ENCODE peak calls at places on chromosomes 12 and 14, in six cellular contexts. One of them, this sample, is unnamed.
A peak's percentile ranks its signal among the peaks of the same experiment; 100 is the strongest.

GRCh38 chr12:124456652-124457152 is 110.7 kb downstream of the NCOR2 start:
- DNase-seq in uterus: no peak
- DNase-seq in testis: no peak
- DNase-seq in fibroblast of lung: no peak
- DNase-seq in hepatocyte: no peak
- DNase-seq in colonic mucosa: peak; percentile 49
- DNase-seq in this sample: peak; percentile 51

GRCh38 chr12:30219047-30219446 is 435.3 kb upstream of the TMTC1 start:
- DNase-seq in testis: no peak
- DNase-seq in hepatocyte: no peak
- DNase-seq in fibroblast of lung: no peak
- DNase-seq in uterus: no peak
- DNase-seq in colonic mucosa: no peak
- DNase-seq in this sample: no peak

GRCh38 chr12:55712700-55713415 is 3.0 kb upstream of the BLOC1S1 start:
- DNase-seq in testis: no peak
- DNase-seq in fibroblast of lung: no peak
- DNase-seq in uterus: no peak
- DNase-seq in colonic mucosa: no peak
- DNase-seq in hepatocyte: no peak
- DNase-seq in this sample: no peak

GRCh38 chr12:56801661-56802622 is 38.8 kb downstream of the HSD17B6 start:
- DNase-seq in testis: no peak
- DNase-seq in uterus: no peak
- DNase-seq in colonic mucosa: no peak
- DNase-seq in hepatocyte: no peak
- DNase-seq in fibroblast of lung: no peak
- DNase-seq in this sample: no peak

GRCh38 chr12:52082988-52083637 is 3.6 kb downstream of the SMIM41 start:
- DNase-seq in colonic mucosa: peak; percentile 64
- DNase-seq in fibroblast of lung: peak; percentile 73
- DNase-seq in uterus: no peak
- DNase-seq in hepatocyte: peak; percentile 71
- DNase-seq in testis: peak; percentile 55
- DNase-seq in this sample: peak; percentile 42

GRCh38 chr12:56768424-56768823 is 5.3 kb downstream of the HSD17B6 start:
- DNase-seq in colonic mucosa: no peak
- DNase-seq in uterus: no peak
- DNase-seq in testis: no peak
- DNase-seq in hepatocyte: no peak
- DNase-seq in fibroblast of lung: no peak
- DNase-seq in this sample: no peak

GRCh38 chr14:99601301-99601945 is 2.6 kb downstream of the CCDC85C start:
- DNase-seq in fibroblast of lung: no peak
- DNase-seq in colonic mucosa: peak; percentile 58
- DNase-seq in hepatocyte: peak; percentile 55
- DNase-seq in uterus: no peak
- DNase-seq in testis: peak; percentile 79
- DNase-seq in this sample: no peak

GRCh38 chr12:92928431-92928961 is 599 bp downstream of the EEA1 start:
- DNase-seq in testis: peak; percentile 32
- DNase-seq in uterus: peak; percentile 34
- DNase-seq in colonic mucosa: peak; percentile 46
- DNase-seq in fibroblast of lung: peak; percentile 12
- DNase-seq in hepatocyte: peak; percentile 71
- DNase-seq in this sample: peak; percentile 20

GRCh38 chr12:31589582-31589895 is 1.4 kb downstream of the DENND5B start:
- DNase-seq in fibroblast of lung: no peak
- DNase-seq in colonic mucosa: no peak
- DNase-seq in uterus: no peak
- DNase-seq in testis: no peak
- DNase-seq in hepatocyte: no peak
- DNase-seq in this sample: no peak

GRCh38 chr12:32158525-32158924 is 51.9 kb downstream of the BICD1 start:
- DNase-seq in colonic mucosa: no peak
- DNase-seq in testis: no peak
- DNase-seq in hepatocyte: no peak
- DNase-seq in fibroblast of lung: no peak
- DNase-seq in uterus: no peak
- DNase-seq in this sample: no peak

GRCh38 chr12:64696065-64696741 is 63.0 kb downstream of the GNS start:
- DNase-seq in testis: no peak
- DNase-seq in colonic mucosa: no peak
- DNase-seq in uterus: no peak
- DNase-seq in fibroblast of lung: peak; percentile 66
- DNase-seq in hepatocyte: peak; percentile 37
- DNase-seq in this sample: no peak

GRCh38 chr12:64699504-64700115 is 59.6 kb downstream of the GNS start:
- DNase-seq in colonic mucosa: no peak
- DNase-seq in testis: no peak
- DNase-seq in fibroblast of lung: no peak
- DNase-seq in uterus: no peak
- DNase-seq in hepatocyte: no peak
- DNase-seq in this sample: no peak

GRCh38 chr12:64706366-64706765 is 52.8 kb downstream of the GNS start:
- DNase-seq in colonic mucosa: no peak
- DNase-seq in fibroblast of lung: no peak
- DNase-seq in hepatocyte: no peak
- DNase-seq in testis: no peak
- DNase-seq in uterus: no peak
- DNase-seq in this sample: no peak

GRCh38 chr12:64700532-64700931 is 58.7 kb downstream of the GNS start:
- DNase-seq in colonic mucosa: no peak
- DNase-seq in testis: no peak
- DNase-seq in hepatocyte: no peak
- DNase-seq in uterus: no peak
- DNase-seq in fibroblast of lung: no peak
- DNase-seq in this sample: no peak

GRCh38 chr12:64701283-64701682 is 57.9 kb downstream of the GNS start:
- DNase-seq in testis: no peak
- DNase-seq in colonic mucosa: no peak
- DNase-seq in hepatocyte: no peak
- DNase-seq in uterus: no peak
- DNase-seq in fibroblast of lung: no peak
- DNase-seq in this sample: no peak
- H3K36me3 ChIP-seq in testis: no peaks in the 10 kb centered on the region
- H3K36me3 ChIP-seq in colonic mucosa: no peaks in the 10 kb centered on the region
- H3K36me3 ChIP-seq in hepatocyte: no peaks in the 10 kb centered on the region
- H3K36me3 ChIP-seq in uterus: no peaks in the 10 kb centered on the region
- H3K36me3 ChIP-seq in fibroblast of lung: no peaks in the 10 kb centered on the region
- H3K36me3 ChIP-seq in this sample: peaks cover 5% of the 10 kb centered on the region

GRCh38 chr14:54589076-54589475 is 22.1 kb downstream of the SAMD4A start:
- DNase-seq in testis: no peak
- DNase-seq in fibroblast of lung: no peak
- DNase-seq in uterus: no peak
- DNase-seq in hepatocyte: no peak
- DNase-seq in colonic mucosa: no peak
- DNase-seq in this sample: no peak
- H3K27ac ChIP-seq in testis: no peak overlapping the region
- H3K27ac ChIP-seq in fibroblast of lung: peak overlapping the region; percentile 46
- H3K27ac ChIP-seq in uterus: no peak overlapping the region
- H3K27ac ChIP-seq in hepatocyte: no peak overlapping the region
- H3K27ac ChIP-seq in colonic mucosa: no peak overlapping the region
- H3K27ac ChIP-seq in this sample: no peak overlapping the region

GRCh38 chr12:109557200-109557599 is 16.1 kb downstream of the MMAB start:
- DNase-seq in fibroblast of lung: no peak
- DNase-seq in testis: no peak
- DNase-seq in uterus: no peak
- DNase-seq in colonic mucosa: no peak
- DNase-seq in hepatocyte: no peak
- DNase-seq in this sample: no peak
- TF ChIP-seq CTCF in fibroblast of lung: no peak
- TF ChIP-seq CTCF in testis: no peak
- TF ChIP-seq CTCF in uterus: no peak
- TF ChIP-seq CTCF in colonic mucosa: no peak
- TF ChIP-seq CTCF in hepatocyte: no peak
- TF ChIP-seq CTCF in this sample: no peak

GRCh38 chr12:111673503-111673902 is 12.3 kb downstream of the BRAP start:
- DNase-seq in testis: no peak
- DNase-seq in hepatocyte: peak; percentile 32
- DNase-seq in colonic mucosa: no peak
- DNase-seq in fibroblast of lung: peak; percentile 65
- DNase-seq in uterus: no peak
- DNase-seq in this sample: no peak
- H3K36me3 ChIP-seq in testis: no peaks in the 10 kb centered on the region
- H3K36me3 ChIP-seq in hepatocyte: no peaks in the 10 kb centered on the region
- H3K36me3 ChIP-seq in colonic mucosa: peaks cover 19% of the 10 kb centered on the region
- H3K36me3 ChIP-seq in fibroblast of lung: peaks cover 8% of the 10 kb centered on the region
- H3K36me3 ChIP-seq in uterus: no peaks in the 10 kb centered on the region
- H3K36me3 ChIP-seq in this sample: peaks cover 39% of the 10 kb centered on the region

GRCh38 chr12:114671664-114672476 is 12.1 kb downstream of the TBX3 start:
- DNase-seq in uterus: peak; percentile 86
- DNase-seq in testis: no peak
- DNase-seq in hepatocyte: peak; percentile 75
- DNase-seq in fibroblast of lung: peak; percentile 77
- DNase-seq in colonic mucosa: no peak
- DNase-seq in this sample: no peak

GRCh38 chr12:114672817-114673168 is 11.2 kb downstream of the TBX3 start:
- DNase-seq in colonic mucosa: no peak
- DNase-seq in uterus: no peak
- DNase-seq in fibroblast of lung: no peak
- DNase-seq in testis: no peak
- DNase-seq in hepatocyte: peak; percentile 46
- DNase-seq in this sample: no peak

GRCh38 chr12:114674201-114675047 is 9.6 kb downstream of the TBX3 start:
- DNase-seq in testis: no peak
- DNase-seq in fibroblast of lung: peak; percentile 70
- DNase-seq in colonic mucosa: no peak
- DNase-seq in uterus: no peak
- DNase-seq in hepatocyte: peak; percentile 41
- DNase-seq in this sample: no peak

GRCh38 chr12:114671321-114671663 is 12.7 kb downstream of the TBX3 start:
- DNase-seq in testis: no peak
- DNase-seq in colonic mucosa: no peak
- DNase-seq in hepatocyte: no peak
- DNase-seq in uterus: no peak
- DNase-seq in fibroblast of lung: peak; percentile 55
- DNase-seq in this sample: no peak

DNA sequence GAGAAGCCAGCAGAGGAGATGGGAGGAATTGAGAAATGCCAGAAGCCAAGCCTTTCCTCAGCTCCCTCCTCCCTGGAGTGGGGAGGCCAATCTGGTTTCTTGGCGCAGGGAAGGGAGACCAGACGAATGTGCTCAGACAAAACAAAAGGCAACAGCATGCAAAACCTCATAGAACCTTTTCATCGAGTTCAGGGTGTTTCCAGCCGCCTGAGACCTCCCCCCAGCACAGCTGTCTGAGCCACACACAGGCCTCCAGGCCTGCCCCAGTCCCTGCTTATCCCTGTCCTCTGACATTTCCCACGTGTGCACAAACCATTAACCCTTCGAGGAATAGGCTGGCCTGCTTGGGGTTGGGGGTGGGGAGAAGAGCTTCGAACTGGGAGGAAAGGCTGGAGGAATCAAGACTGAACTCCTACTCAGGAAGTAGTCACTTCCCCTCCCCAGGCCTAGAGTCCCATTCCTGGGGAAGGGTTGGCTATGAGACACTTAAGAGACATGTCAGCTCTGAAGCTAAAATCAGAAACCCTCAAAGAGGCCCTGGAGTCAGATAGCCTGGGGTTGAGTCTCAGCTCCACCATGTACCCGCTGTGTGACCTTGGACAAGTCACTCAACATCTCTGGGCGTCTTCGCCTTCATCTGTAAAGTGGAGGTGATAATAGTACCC is 10.7 kb downstream of the TBX3 start:
- DNase-seq in uterus: peak; percentile 85
- DNase-seq in colonic mucosa: no peak
- DNase-seq in hepatocyte: peak; percentile 68
- DNase-seq in testis: no peak
- DNase-seq in fibroblast of lung: peak; percentile 98
- DNase-seq in this sample: no peak
- H3K27ac ChIP-seq in uterus: peak overlapping the region; percentile 97
- H3K27ac ChIP-seq in colonic mucosa: peak overlapping the region; percentile 7
- H3K27ac ChIP-seq in hepatocyte: peak overlapping the region; percentile 97
- H3K27ac ChIP-seq in testis: no peak overlapping the region
- H3K27ac ChIP-seq in fibroblast of lung: peak overlapping the region; percentile 95
- H3K27ac ChIP-seq in this sample: no peak overlapping the region

GRCh38 chr14:54652890-54653201 is 85.9 kb downstream of the SAMD4A start:
- DNase-seq in hepatocyte: no peak
- DNase-seq in uterus: no peak
- DNase-seq in fibroblast of lung: no peak
- DNase-seq in colonic mucosa: no peak
- DNase-seq in testis: no peak
- DNase-seq in this sample: no peak
- TF ChIP-seq CTCF in hepatocyte: no peak
- TF ChIP-seq CTCF in uterus: no peak
- TF ChIP-seq CTCF in fibroblast of lung: no peak
- TF ChIP-seq CTCF in colonic mucosa: no peak
- TF ChIP-seq CTCF in testis: no peak
- TF ChIP-seq CTCF in this sample: no peak

DNA sequence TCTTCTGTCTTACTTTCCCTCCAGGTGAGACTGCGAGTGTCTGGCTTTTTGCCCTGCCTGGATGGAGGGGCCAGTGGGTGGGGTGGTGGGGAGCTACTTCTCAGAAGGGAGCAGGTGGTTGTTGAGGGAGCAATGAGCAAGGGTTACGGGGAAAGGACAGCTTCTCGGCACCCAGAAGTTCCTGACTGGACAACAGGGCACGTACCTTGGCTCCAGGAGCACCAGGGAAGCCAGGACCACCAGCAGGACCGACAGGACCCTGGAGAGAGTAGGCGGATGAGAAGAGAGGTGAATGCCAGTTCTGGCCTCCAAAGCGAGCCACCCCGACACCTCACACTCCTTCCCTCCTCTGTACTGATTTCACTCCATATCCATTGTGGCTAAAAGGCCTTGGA is 15.3 kb downstream of the COL2A1 start:
- DNase-seq in uterus: no peak
- DNase-seq in hepatocyte: no peak
- DNase-seq in testis: no peak
- DNase-seq in fibroblast of lung: no peak
- DNase-seq in colonic mucosa: no peak
- DNase-seq in this sample: no peak
- H3K36me3 ChIP-seq in uterus: no peaks in the 10 kb centered on the region
- H3K36me3 ChIP-seq in hepatocyte: no peaks in the 10 kb centered on the region
- H3K36me3 ChIP-seq in testis: no peaks in the 10 kb centered on the region
- H3K36me3 ChIP-seq in fibroblast of lung: no peaks in the 10 kb centered on the region
- H3K36me3 ChIP-seq in colonic mucosa: no peaks in the 10 kb centered on the region
- H3K36me3 ChIP-seq in this sample: no peaks in the 10 kb centered on the region

GRCh38 chr12:109069307-109070231 is 17.2 kb downstream of the USP30 start:
- DNase-seq in hepatocyte: peak; percentile 70
- DNase-seq in colonic mucosa: peak; percentile 80
- DNase-seq in fibroblast of lung: no peak
- DNase-seq in testis: no peak
- DNase-seq in uterus: no peak
- DNase-seq in this sample: no peak
- H3K27ac ChIP-seq in hepatocyte: peak overlapping the region; percentile 94
- H3K27ac ChIP-seq in colonic mucosa: peak overlapping the region; percentile 88
- H3K27ac ChIP-seq in fibroblast of lung: no peak overlapping the region
- H3K27ac ChIP-seq in testis: no peak overlapping the region
- H3K27ac ChIP-seq in uterus: no peak overlapping the region
- H3K27ac ChIP-seq in this sample: no peak overlapping the region

GRCh38 chr12:49707127-49707811 is at the start of gene FMNL3:
- DNase-seq in fibroblast of lung: peak; percentile 96
- DNase-seq in colonic mucosa: peak; percentile 98
- DNase-seq in hepatocyte: peak; percentile 99
- DNase-seq in uterus: peak; percentile 97
- DNase-seq in testis: peak; percentile 99
- DNase-seq in this sample: peak; percentile 100
- TF ChIP-seq CTCF in fibroblast of lung: peak; percentile 91
- TF ChIP-seq CTCF in colonic mucosa: peak; percentile 91
- TF ChIP-seq CTCF in hepatocyte: peak; percentile 98
- TF ChIP-seq CTCF in uterus: peak; percentile 100
- TF ChIP-seq CTCF in testis: peak; percentile 97
- TF ChIP-seq CTCF in this sample: peak; percentile 97

GRCh38 chr14:77109656-77110055 is 11.6 kb downstream of the CIPC start:
- DNase-seq in testis: no peak
- DNase-seq in colonic mucosa: no peak
- DNase-seq in hepatocyte: no peak
- DNase-seq in uterus: no peak
- DNase-seq in fibroblast of lung: no peak
- DNase-seq in this sample: no peak
- H3K36me3 ChIP-seq in testis: no peaks in the 10 kb centered on the region
- H3K36me3 ChIP-seq in colonic mucosa: peaks cover 11% of the 10 kb centered on the region
- H3K36me3 ChIP-seq in hepatocyte: no peaks in the 10 kb centered on the region
- H3K36me3 ChIP-seq in uterus: no peaks in the 10 kb centered on the region
- H3K36me3 ChIP-seq in fibroblast of lung: peaks cover 5% of the 10 kb centered on the region
- H3K36me3 ChIP-seq in this sample: peaks cover 8% of the 10 kb centered on the region